ENCODE peak calls at places on chromosomes 13 and 19, in five cellular contexts. One of them, this sample, is unnamed.

GRCh38 chr13:98984118-98984517 is 6.3 kb upstream of the DOCK9 start:
- DNase-seq in right atrium auricular region: no peak
- DNase-seq in gastrocnemius medialis: no peak
- DNase-seq in fibroblast of the aortic adventitia: no peak
- DNase-seq in left lung: no peak
- DNase-seq in this sample: no peak

GRCh38 chr13:113091891-113092775 is 13.5 kb upstream of the F7 start:
- DNase-seq in right atrium auricular region: no peak
- DNase-seq in gastrocnemius medialis: no peak
- DNase-seq in fibroblast of the aortic adventitia: no peak
- DNase-seq in left lung: no peak
- DNase-seq in this sample: no peak

GRCh38 chr19:10107817-10108367 is 1.7 kb downstream of the PPAN start:
- DNase-seq in right atrium auricular region: no peak
- DNase-seq in gastrocnemius medialis: no peak
- DNase-seq in fibroblast of the aortic adventitia: no peak
- DNase-seq in left lung: no peak
- DNase-seq in this sample: no peak

GRCh38 chr13:48530833-48531232 is 2.0 kb downstream of the RCBTB2 start:
- DNase-seq in right atrium auricular region: no peak
- DNase-seq in gastrocnemius medialis: no peak
- DNase-seq in fibroblast of the aortic adventitia: no peak
- DNase-seq in left lung: no peak
- DNase-seq in this sample: no peak

GRCh38 chr13:93244141-93244917 is 17.7 kb downstream of the GPC6 start:
- DNase-seq in right atrium auricular region: no peak
- DNase-seq in gastrocnemius medialis: no peak
- DNase-seq in fibroblast of the aortic adventitia: peak
- DNase-seq in left lung: no peak
- DNase-seq in this sample: no peak

GRCh38 chr19:36686365-36687213 is 823 bp upstream of the ZNF567 start:
- DNase-seq in right atrium auricular region: no peak
- DNase-seq in gastrocnemius medialis: peak
- DNase-seq in fibroblast of the aortic adventitia: peak
- DNase-seq in left lung: no peak
- DNase-seq in this sample: peak

GRCh38 chr19:49338691-49339363 is 3.6 kb downstream of the CD37 start:
- DNase-seq in right atrium auricular region: peak
- DNase-seq in gastrocnemius medialis: peak
- DNase-seq in fibroblast of the aortic adventitia: no peak
- DNase-seq in left lung: peak
- DNase-seq in this sample: peak

GRCh38 chr19:48921721-48922500 is 11.6 kb upstream of the DHDH start:
- DNase-seq in right atrium auricular region: no peak
- DNase-seq in gastrocnemius medialis: no peak
- DNase-seq in fibroblast of the aortic adventitia: no peak
- DNase-seq in left lung: no peak
- DNase-seq in this sample: no peak

GRCh38 chr13:69234171-69234570 is 873.5 kb upstream of the ATXN8OS start:
- DNase-seq in right atrium auricular region: no peak
- DNase-seq in gastrocnemius medialis: no peak
- DNase-seq in fibroblast of the aortic adventitia: no peak
- DNase-seq in left lung: no peak
- DNase-seq in this sample: no peak

GRCh38 chr13:40798380-40798779 is 9.0 kb downstream of the SLC25A15 start:
- DNase-seq in right atrium auricular region: no peak
- DNase-seq in gastrocnemius medialis: no peak
- DNase-seq in fibroblast of the aortic adventitia: no peak
- DNase-seq in left lung: no peak
- DNase-seq in this sample: no peak

GRCh38 chr13:26473571-26474230 is 83.8 kb upstream of the WASF3 start:
- DNase-seq in right atrium auricular region: peak
- DNase-seq in gastrocnemius medialis: no peak
- DNase-seq in fibroblast of the aortic adventitia: peak
- DNase-seq in left lung: no peak
- DNase-seq in this sample: no peak

GRCh38 chr13:93473441-93474270 is 247.0 kb downstream of the GPC6 start:
- DNase-seq in right atrium auricular region: no peak
- DNase-seq in gastrocnemius medialis: no peak
- DNase-seq in fibroblast of the aortic adventitia: no peak
- DNase-seq in left lung: no peak
- DNase-seq in this sample: no peak

GRCh38 chr13:89910166-89910565 is 1437.3 kb upstream of the MIR17HG start:
- DNase-seq in right atrium auricular region: no peak
- DNase-seq in gastrocnemius medialis: no peak
- DNase-seq in fibroblast of the aortic adventitia: no peak
- DNase-seq in left lung: no peak
- DNase-seq in this sample: no peak

GRCh38 chr13:61406275-61406674 is 9.4 kb downstream of the PCDH20 start:
- DNase-seq in right atrium auricular region: no peak
- DNase-seq in gastrocnemius medialis: no peak
- DNase-seq in fibroblast of the aortic adventitia: no peak
- DNase-seq in left lung: no peak
- DNase-seq in this sample: no peak

GRCh38 chr13:47298506-47298905 is 401.7 kb upstream of the HTR2A start:
- DNase-seq in right atrium auricular region: no peak
- DNase-seq in gastrocnemius medialis: no peak
- DNase-seq in fibroblast of the aortic adventitia: peak
- DNase-seq in left lung: no peak
- DNase-seq in this sample: no peak

GRCh38 chr19:32269831-32270230 is 75.6 kb upstream of the ZNF507 start:
- DNase-seq in right atrium auricular region: no peak
- DNase-seq in gastrocnemius medialis: no peak
- DNase-seq in fibroblast of the aortic adventitia: no peak
- DNase-seq in left lung: no peak
- DNase-seq in this sample: no peak

GRCh38 chr19:14053500-14053899 is 8.4 kb downstream of the PALM3 start:
- DNase-seq in right atrium auricular region: no peak
- DNase-seq in gastrocnemius medialis: no peak
- DNase-seq in fibroblast of the aortic adventitia: no peak
- DNase-seq in left lung: no peak
- DNase-seq in this sample: no peak

GRCh38 chr13:71864981-71865857 is 1.8 kb downstream of the DACH1 start:
- DNase-seq in right atrium auricular region: no peak
- DNase-seq in gastrocnemius medialis: no peak
- DNase-seq in fibroblast of the aortic adventitia: no peak
- DNase-seq in left lung: peak
- DNase-seq in this sample: no peak

GRCh38 chr19:37979547-37980082 is 72.6 kb downstream of the SIPA1L3 start:
- DNase-seq in right atrium auricular region: no peak
- DNase-seq in gastrocnemius medialis: no peak
- DNase-seq in fibroblast of the aortic adventitia: no peak
- DNase-seq in left lung: no peak
- DNase-seq in this sample: peak

GRCh38 chr13:109494955-109495354 is 291.4 kb downstream of the IRS2 start:
- DNase-seq in right atrium auricular region: no peak
- DNase-seq in gastrocnemius medialis: no peak
- DNase-seq in fibroblast of the aortic adventitia: peak
- DNase-seq in left lung: no peak
- DNase-seq in this sample: no peak

GRCh38 chr13:20550799-20551198 is 16.2 kb upstream of the IFT88 start:
- DNase-seq in right atrium auricular region: no peak
- DNase-seq in gastrocnemius medialis: no peak
- DNase-seq in fibroblast of the aortic adventitia: no peak
- DNase-seq in left lung: no peak
- DNase-seq in this sample: no peak

DNA sequence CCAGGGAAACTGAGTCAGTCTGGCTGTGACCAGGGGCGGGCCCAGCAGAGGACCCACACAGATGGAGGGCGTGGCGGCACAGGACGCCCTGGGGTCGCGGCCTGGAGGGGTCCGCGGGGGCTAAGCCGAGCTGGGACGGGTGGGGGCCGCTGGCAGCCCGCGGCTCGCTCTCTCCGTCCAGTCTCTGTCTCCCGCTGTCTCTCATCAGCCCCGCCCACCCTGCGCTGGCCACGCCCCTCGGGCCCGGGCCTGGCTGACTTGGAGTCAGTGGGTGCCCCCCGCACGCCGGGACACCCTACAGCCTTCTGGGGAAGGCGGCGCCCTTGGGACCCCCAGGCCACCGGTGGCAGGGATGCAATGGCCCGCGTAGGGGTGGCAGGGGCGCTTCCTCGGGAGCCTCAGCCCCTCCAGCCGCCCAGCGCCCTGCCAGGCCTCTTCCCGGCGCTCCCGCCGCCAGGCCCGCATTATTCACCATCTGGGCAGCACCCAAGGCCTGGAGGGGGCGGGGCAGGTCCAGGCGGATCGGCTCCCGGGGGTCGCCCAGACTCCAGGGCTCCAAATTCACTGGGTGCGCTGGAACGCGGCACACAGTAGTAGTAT is at the start of gene TBXA2R:
- DNase-seq in right atrium auricular region: peak
- DNase-seq in gastrocnemius medialis: peak
- DNase-seq in fibroblast of the aortic adventitia: peak
- DNase-seq in left lung: peak
- DNase-seq in this sample: peak
- H3K4me3 ChIP-seq in right atrium auricular region: peak
- H3K4me3 ChIP-seq in gastrocnemius medialis: peak
- H3K4me3 ChIP-seq in fibroblast of the aortic adventitia: peak
- H3K4me3 ChIP-seq in left lung: peak
- H3K4me3 ChIP-seq in this sample: peak

GRCh38 chr19:23402388-23402787 is 7.1 kb upstream of the ZNF91 start:
- DNase-seq in right atrium auricular region: no peak
- DNase-seq in gastrocnemius medialis: no peak
- DNase-seq in fibroblast of the aortic adventitia: no peak
- DNase-seq in left lung: no peak
- DNase-seq in this sample: no peak

GRCh38 chr19:23404676-23405075 is 9.4 kb upstream of the ZNF91 start:
- DNase-seq in right atrium auricular region: no peak
- DNase-seq in gastrocnemius medialis: no peak
- DNase-seq in fibroblast of the aortic adventitia: no peak
- DNase-seq in left lung: no peak
- DNase-seq in this sample: no peak

GRCh38 chr19:23403024-23403423 is 7.8 kb upstream of the ZNF91 start:
- DNase-seq in right atrium auricular region: no peak
- DNase-seq in gastrocnemius medialis: no peak
- DNase-seq in fibroblast of the aortic adventitia: no peak
- DNase-seq in left lung: no peak
- DNase-seq in this sample: no peak

GRCh38 chr19:23401086-23401485 is 5.8 kb upstream of the ZNF91 start:
- DNase-seq in right atrium auricular region: no peak
- DNase-seq in gastrocnemius medialis: no peak
- DNase-seq in fibroblast of the aortic adventitia: no peak
- DNase-seq in left lung: no peak
- DNase-seq in this sample: no peak

DNA sequence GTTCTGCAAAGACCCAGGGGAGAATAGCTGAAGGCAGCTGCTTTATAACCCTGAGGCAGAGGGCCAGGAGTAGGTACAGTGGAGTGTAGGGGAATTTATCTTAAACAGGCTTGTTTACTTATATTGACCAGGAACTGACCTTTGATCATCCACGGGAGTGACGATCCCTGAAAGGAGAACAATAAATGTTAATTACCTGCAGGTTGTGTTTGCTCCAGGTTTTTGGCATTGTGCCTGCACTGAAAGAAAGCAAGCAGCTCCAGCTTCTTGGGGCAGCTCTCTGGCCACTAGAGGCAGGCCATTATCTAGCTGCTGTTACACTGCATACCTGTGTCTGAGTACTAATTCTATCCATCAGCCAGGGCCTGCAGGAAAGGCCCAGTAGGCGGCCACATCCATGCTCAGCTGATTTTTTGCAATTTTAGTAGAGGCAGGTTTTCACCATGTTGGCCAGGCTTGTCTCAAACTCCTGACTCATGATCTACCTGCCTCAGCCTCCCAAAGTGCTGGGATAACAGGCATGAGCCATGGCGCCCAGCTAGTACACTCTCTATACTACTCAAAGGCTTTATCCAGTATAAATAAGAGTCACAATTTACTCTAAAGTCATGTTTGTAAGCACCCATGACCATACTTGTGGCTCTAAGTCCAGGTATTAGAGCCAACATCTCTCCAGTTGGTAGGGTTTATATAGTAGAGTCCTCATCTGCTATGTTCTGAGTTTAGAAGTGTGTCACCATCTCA is 8.5 kb upstream of the ZNF91 start:
- DNase-seq in right atrium auricular region: no peak
- DNase-seq in gastrocnemius medialis: no peak
- DNase-seq in fibroblast of the aortic adventitia: no peak
- DNase-seq in left lung: no peak
- DNase-seq in this sample: no peak
- TF ChIP-seq CTCF in right atrium auricular region: no peak
- TF ChIP-seq CTCF in gastrocnemius medialis: no peak
- TF ChIP-seq CTCF in fibroblast of the aortic adventitia: no peak
- TF ChIP-seq CTCF in left lung: no peak
- TF ChIP-seq CTCF in this sample: no peak

GRCh38 chr19:5993516-5994406 is 15.8 kb upstream of the RANBP3 start:
- DNase-seq in right atrium auricular region: peak
- DNase-seq in gastrocnemius medialis: no peak
- DNase-seq in fibroblast of the aortic adventitia: no peak
- DNase-seq in left lung: no peak
- DNase-seq in this sample: no peak
- H3K4me3 ChIP-seq in right atrium auricular region: peak
- H3K4me3 ChIP-seq in gastrocnemius medialis: no peak
- H3K4me3 ChIP-seq in fibroblast of the aortic adventitia: no peak
- H3K4me3 ChIP-seq in left lung: no peak
- H3K4me3 ChIP-seq in this sample: no peak

GRCh38 chr13:77915676-77916075 is 3.0 kb downstream of the EDNRB start:
- DNase-seq in right atrium auricular region: no peak
- DNase-seq in gastrocnemius medialis: no peak
- DNase-seq in fibroblast of the aortic adventitia: no peak
- DNase-seq in left lung: no peak
- DNase-seq in this sample: no peak

GRCh38 chr13:77916481-77916880 is 2.1 kb downstream of the EDNRB start:
- DNase-seq in right atrium auricular region: no peak
- DNase-seq in gastrocnemius medialis: no peak
- DNase-seq in fibroblast of the aortic adventitia: no peak
- DNase-seq in left lung: no peak
- DNase-seq in this sample: no peak

GRCh38 chr13:77919351-77920294 is 992 bp upstream of the EDNRB start:
- DNase-seq in right atrium auricular region: peak
- DNase-seq in gastrocnemius medialis: peak
- DNase-seq in fibroblast of the aortic adventitia: peak
- DNase-seq in left lung: peak
- DNase-seq in this sample: no peak

DNA sequence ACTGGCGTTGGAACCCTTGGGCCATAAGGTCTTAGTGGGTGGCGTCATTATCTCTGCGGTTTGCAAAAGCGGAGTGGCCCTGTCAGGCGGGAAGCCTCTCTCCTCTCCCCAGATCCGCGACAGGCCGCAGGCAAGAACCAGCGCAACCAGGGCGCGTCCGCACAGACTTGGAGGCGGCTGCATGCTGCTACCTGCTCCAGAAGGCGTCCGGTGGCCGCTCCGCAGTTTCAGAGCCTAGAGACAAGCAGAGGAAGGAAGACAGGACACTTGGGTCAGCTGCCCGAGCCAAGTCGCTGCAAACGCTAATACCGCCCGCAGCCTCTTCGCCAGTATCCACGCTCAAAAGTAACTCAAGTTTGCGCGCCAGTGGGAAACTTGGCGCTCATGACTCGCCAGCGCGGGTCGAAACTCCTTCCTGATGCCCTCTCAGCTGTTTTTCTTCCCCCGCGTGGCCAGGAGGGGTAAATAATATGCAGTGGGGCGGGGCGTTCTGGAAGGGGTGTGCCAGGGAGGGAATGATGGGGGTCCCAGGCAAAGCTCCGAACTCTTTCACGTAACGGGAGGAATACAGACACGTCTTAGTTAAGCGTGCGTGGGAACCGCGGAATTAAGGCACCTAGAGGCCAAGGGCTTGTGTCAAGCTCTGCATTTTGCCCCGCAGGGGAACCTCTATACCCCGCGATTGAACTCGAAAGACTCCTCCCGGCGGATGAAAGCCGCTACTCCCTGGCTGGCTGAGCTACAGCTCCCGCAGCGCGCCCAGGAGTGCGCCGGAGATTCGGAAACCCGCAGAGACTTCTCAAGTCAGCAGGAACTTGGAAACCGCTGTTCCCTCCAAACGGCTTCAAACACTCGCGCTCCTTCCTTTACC is at the start of gene EDNRB:
- DNase-seq in right atrium auricular region: peak
- DNase-seq in gastrocnemius medialis: peak
- DNase-seq in fibroblast of the aortic adventitia: peak
- DNase-seq in left lung: peak
- DNase-seq in this sample: no peak
- TF ChIP-seq CTCF in right atrium auricular region: no peak
- TF ChIP-seq CTCF in gastrocnemius medialis: no peak
- TF ChIP-seq CTCF in fibroblast of the aortic adventitia: peak
- TF ChIP-seq CTCF in left lung: no peak
- TF ChIP-seq CTCF in this sample: no peak